ENCODE peak calls at places on chromosomes 2 and 18, in five cellular contexts. B, I, C, K and J are unnamed samples.

GRCh38 chr2:203951366-203951902 is 14.9 kb downstream of the ICOS start:
- DNase-seq in B (peak; percentile 16), I (no peak), C (no peak), K (no peak), J (no peak)

GRCh38 chr2:8525582-8526402 is 156.1 kb upstream of the ID2 start:
- DNase-seq in B (no peak), I (peak; percentile 89), C (peak; percentile 71), K (peak; percentile 40), J (peak; percentile 75)

GRCh38 chr18:12242658-12243260 is 11.4 kb upstream of the CIDEA start:
- DNase-seq in B (no peak), I (no peak), C (no peak), K (no peak), J (no peak)

GRCh38 chr2:118386636-118387302 is 298.5 kb downstream of the INSIG2 start:
- DNase-seq in B (no peak), I (no peak), C (no peak), K (no peak), J (no peak)

GRCh38 chr2:234368861-234369261 is 128.0 kb downstream of the ARL4C start:
- DNase-seq in B (peak; percentile 31), I (no peak), C (no peak), K (no peak), J (peak; percentile 25)

GRCh38 chr2:234630676-234631350 is 133.9 kb upstream of the ARL4C start:
- DNase-seq in B (no peak), I (no peak), C (peak; percentile 22), K (peak; percentile 32), J (no peak)

GRCh38 chr18:63997606-63998005 is 27.7 kb downstream of the SERPINB8 start:
- DNase-seq in B (no peak), I (no peak), C (no peak), K (no peak), J (no peak)

GRCh38 chr18:57754577-57755330 is 48.4 kb downstream of the ATP8B1 start:
- DNase-seq in B (no peak), I (no peak), C (no peak), K (no peak), J (no peak)

GRCh38 chr2:240765007-240765406 is 55.0 kb downstream of the KIF1A start:
- DNase-seq in B (no peak), I (no peak), C (no peak), K (no peak), J (no peak)

GRCh38 chr2:240435457-240435954 is at the start of gene GPC1:
- DNase-seq in B (peak; percentile 50), I (peak; percentile 71), C (peak; percentile 90), K (peak; percentile 78), J (peak; percentile 99)

GRCh38 chr18:74532511-74533025 is 1.7 kb upstream of the CNDP1 start:
- DNase-seq in B (no peak), I (no peak), C (no peak), K (no peak), J (no peak)

GRCh38 chr2:55229221-55229620 is 2.9 kb downstream of the CLHC1 start:
- DNase-seq in B (no peak), I (no peak), C (no peak), K (no peak), J (no peak)

GRCh38 chr2:144480257-144480656 is 39.7 kb downstream of the ZEB2 start:
- DNase-seq in B (no peak), I (no peak), C (peak; percentile 65), K (peak; percentile 41), J (no peak)

GRCh38 chr18:36572135-36572856 is 256.5 kb downstream of the TPGS2 start:
- DNase-seq in B (no peak), I (peak; percentile 63), C (peak; percentile 80), K (peak; percentile 72), J (peak; percentile 42)

GRCh38 chr18:25646971-25647370 is 295.0 kb upstream of the ZNF521 start:
- DNase-seq in B (no peak), I (no peak), C (peak; percentile 55), K (no peak), J (no peak)

GRCh38 chr2:25539141-25539540 is 134.2 kb downstream of the DTNB start:
- DNase-seq in B (no peak), I (no peak), C (peak; percentile 7), K (no peak), J (no peak)

GRCh38 chr18:57603871-57604270 is 17.4 kb upstream of the FECH start:
- DNase-seq in B (no peak), I (no peak), C (no peak), K (no peak), J (no peak)

GRCh38 chr2:109213646-109214417 is 84.8 kb downstream of the SH3RF3 start:
- DNase-seq in B (peak; percentile 35), I (no peak), C (peak; percentile 90), K (no peak), J (no peak)

GRCh38 chr2:177257471-177257870 is 7.1 kb downstream of the NFE2L2 start:
- DNase-seq in B (no peak), I (no peak), C (no peak), K (no peak), J (no peak)

GRCh38 chr2:23363268-23363667 is 21.7 kb upstream of the KLHL29 start:
- DNase-seq in B (no peak), I (no peak), C (no peak), K (no peak), J (no peak)

GRCh38 chr2:105361132-105361889 is 24.0 kb downstream of the C2orf49 start:
- DNase-seq in B (peak; percentile 18), I (no peak), C (no peak), K (no peak), J (no peak)

GRCh38 chr2:173545364-173545734 is 190.7 kb downstream of the CDCA7 start:
- DNase-seq in B (no peak), I (peak; percentile 40), C (peak; percentile 34), K (no peak), J (no peak)

GRCh38 chr2:239229545-239230279 is 171.1 kb downstream of the HDAC4 start:
- DNase-seq in B (no peak), I (no peak), C (peak; percentile 28), K (no peak), J (no peak)

GRCh38 chr2:127597984-127598380 is 48.0 kb upstream of the GPR17 start:
- DNase-seq in B (no peak), I (no peak), C (no peak), K (no peak), J (peak; percentile 7)

GRCh38 chr2:47235127-47235526 is 80.0 kb upstream of the STPG4 start:
- DNase-seq in B (no peak), I (no peak), C (no peak), K (no peak), J (no peak)

GRCh38 chr2:166343467-166343866 is 32.3 kb downstream of the SCN9A start:
- DNase-seq in B (no peak), I (no peak), C (no peak), K (peak; percentile 48), J (no peak)

GRCh38 chr2:136297974-136298373 is 180.0 kb upstream of the CXCR4 start:
- DNase-seq in B (no peak), I (no peak), C (no peak), K (no peak), J (no peak)

GRCh38 chr2:37377187-37377532 is 32.7 kb downstream of the QPCT start:
- DNase-seq in B (no peak), I (no peak), C (peak; percentile 41), K (no peak), J (no peak)
- H3K4me3 ChIP-seq in B (no peak overlapping the region), I (no peak overlapping the region), C (no peak overlapping the region), K (no peak overlapping the region), J (no peak overlapping the region)

DNA sequence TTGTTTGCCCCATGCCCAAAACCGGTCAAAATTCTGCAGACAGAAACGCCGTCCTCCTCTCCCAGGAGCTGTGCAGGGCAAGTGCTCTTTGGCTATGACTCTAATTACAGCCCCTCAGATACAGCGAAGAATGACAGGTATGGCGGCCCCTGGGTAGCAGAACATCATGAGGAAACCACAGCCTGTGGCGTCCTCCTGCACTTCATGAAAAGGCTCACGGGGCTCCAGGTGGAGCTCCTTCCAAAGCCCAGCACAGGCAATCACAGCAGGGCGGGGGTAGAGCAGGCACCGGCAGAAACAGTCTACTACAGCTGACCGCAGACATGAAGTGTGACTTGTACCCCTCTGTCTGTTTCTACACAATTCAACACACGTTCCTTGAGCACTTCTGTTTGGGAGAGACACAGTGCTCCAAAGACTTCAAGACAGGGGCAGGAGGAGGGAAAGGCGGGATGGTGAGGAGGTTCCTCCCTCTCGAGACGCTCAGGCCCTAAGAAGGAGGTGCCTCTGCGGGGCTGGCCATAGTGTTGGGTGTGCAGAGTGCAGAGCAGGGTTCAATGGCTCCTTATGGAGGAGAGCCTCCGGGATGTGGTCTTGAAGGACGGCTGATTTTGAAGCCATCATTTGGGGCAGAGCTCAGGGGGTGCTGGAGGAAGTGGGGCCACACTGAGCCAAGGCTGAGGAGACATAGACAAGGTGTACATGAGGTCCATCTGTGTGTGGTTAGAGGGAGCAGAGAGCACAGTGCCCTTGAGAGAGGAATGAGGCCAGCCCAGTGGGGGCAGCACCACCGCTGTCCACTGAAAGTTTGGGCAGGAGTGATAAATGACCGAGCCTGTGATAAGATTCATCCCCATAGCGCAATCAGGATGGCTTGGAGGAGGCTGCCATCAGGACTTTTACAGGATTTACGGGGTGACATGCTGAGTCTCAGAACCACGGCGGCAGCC is 468.3 kb downstream of the EIPR1 start:
- DNase-seq in B (no peak), I (no peak), C (no peak), K (no peak), J (peak; percentile 18)
- H3K27me3 ChIP-seq in B (no peaks in the 10 kb centered on the region), I (no peaks in the 10 kb centered on the region), C (no peaks in the 10 kb centered on the region), K (no peaks in the 10 kb centered on the region), J (no peaks in the 10 kb centered on the region)

DNA sequence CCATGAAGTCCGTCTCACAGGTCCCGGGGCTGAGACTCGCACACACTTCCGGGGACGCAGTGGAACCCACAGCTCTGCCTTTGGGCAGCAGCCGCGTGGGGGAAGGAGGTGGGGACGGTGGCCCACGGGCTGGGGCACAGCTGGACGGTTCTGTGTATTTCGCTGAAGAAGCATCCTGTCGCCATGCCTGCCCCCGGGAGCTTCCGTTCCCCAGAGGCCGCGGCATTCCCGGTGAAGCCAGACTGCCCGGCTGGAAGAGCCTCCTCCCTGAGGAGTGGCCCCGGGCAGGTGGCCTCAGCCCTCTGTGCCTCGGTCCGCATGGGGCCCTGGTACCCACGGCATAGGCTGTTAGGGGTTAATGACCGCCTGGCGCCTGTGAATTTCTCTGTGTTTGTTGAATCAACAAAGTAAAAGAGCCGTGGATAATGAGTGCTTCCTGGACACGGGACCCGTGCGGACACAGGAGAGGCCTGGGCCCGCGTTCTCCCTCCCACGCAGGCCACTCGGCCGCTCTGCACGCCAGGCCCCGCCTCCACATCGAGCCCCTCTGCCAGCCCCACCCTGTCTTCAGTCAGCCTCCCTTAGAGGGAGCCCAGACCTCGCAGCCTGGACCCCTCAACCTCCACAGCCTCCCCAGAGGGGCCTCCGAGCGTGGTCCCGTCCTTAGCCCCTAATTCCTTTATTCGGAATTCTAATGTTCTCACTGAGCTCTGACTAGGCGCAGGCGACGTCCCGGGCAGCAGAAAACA is 51.0 kb downstream of the KCNG2 start:
- DNase-seq in B (no peak), I (no peak), C (no peak), K (no peak), J (peak; percentile 70)
- H3K4me3 ChIP-seq in B (no peak overlapping the region), I (no peak overlapping the region), C (no peak overlapping the region), K (no peak overlapping the region), J (no peak overlapping the region)

GRCh38 chr2:41791523-41791922 is 256.3 kb upstream of the PKDCC start:
- DNase-seq in B (no peak), I (peak; percentile 22), C (peak; percentile 58), K (peak; percentile 60), J (peak; percentile 4)
- H3K27me3 ChIP-seq in B (no peaks in the 10 kb centered on the region), I (no peaks in the 10 kb centered on the region), C (no peaks in the 10 kb centered on the region), K (no peaks in the 10 kb centered on the region), J (no peaks in the 10 kb centered on the region)

DNA sequence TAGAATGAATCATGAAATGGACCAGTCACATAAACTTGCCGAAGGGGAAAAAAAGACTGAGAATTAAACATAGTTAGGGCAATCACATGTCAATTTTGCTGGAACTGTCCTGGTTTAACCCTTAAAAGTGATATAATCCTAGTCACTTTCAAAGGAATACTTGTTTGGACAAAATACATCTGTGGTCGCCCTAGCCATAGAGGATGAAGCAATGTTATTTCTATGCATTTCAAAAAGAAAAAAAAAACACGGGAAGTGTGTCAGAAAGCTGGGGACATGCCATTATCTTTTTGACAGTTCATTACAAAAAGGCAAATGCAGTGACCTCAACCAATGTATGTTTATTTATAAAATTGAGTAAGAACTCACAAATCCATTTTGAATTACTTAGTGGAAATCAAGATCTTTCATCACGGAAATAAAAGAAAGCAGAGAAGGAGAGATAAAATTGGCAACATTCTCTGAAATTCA is 854.5 kb upstream of the ACVR2A start:
- DNase-seq in B (no peak), I (no peak), C (peak; percentile 85), K (no peak), J (no peak)
- H3K4me3 ChIP-seq in B (no peak overlapping the region), I (no peak overlapping the region), C (no peak overlapping the region), K (no peak overlapping the region), J (no peak overlapping the region)